ENCODE peak calls at places on chromosomes 12 and 14, in four cellular contexts. M, N, O and J are unnamed samples.
A peak's percentile ranks its signal among the peaks of the same experiment; 100 is the strongest.

GRCh38 chr12:27674989-27675388 is 21.3 kb upstream of the REP15 start:
- DNase-seq in M (no peak), O (no peak), N (no peak), J (no peak)

GRCh38 chr12:90036641-90037040 is 328.0 kb upstream of the ATP2B1 start:
- DNase-seq in O (peak; percentile 67), N (no peak), M (no peak), J (no peak)

GRCh38 chr14:90645842-90646443 is 170.3 kb downstream of the TTC7B start:
- DNase-seq in O (peak; percentile 75), N (no peak), M (peak; percentile 78), J (peak; percentile 98)

GRCh38 chr14:88986146-88986841 is 161.8 kb downstream of the TTC8 start:
- DNase-seq in N (no peak), O (peak; percentile 72), M (peak; percentile 24), J (peak; percentile 85)

GRCh38 chr12:4214912-4215861 is 58.4 kb upstream of the CCND2 start:
- DNase-seq in O (no peak), M (no peak), N (peak; percentile 85), J (no peak)

GRCh38 chr12:110639336-110640178 is 25.6 kb downstream of the TCTN1 start:
- DNase-seq in M (peak; percentile 4), O (peak; percentile 62), N (no peak), J (peak; percentile 29)

GRCh38 chr12:38384816-38385491 is 68.4 kb downstream of the ALG10B start:
- DNase-seq in O (peak; percentile 98), M (no peak), N (no peak), J (peak; percentile 24)

GRCh38 chr12:125100551-125101434 is 35.6 kb downstream of the AACS start:
- DNase-seq in N (no peak), M (peak; percentile 36), O (peak; percentile 29), J (peak; percentile 73)

GRCh38 chr14:94545131-94545841 is 16.0 kb upstream of the SERPINA4 start:
- DNase-seq in O (no peak), M (no peak), N (no peak), J (no peak)

GRCh38 chr12:65278576-65279386 is at the start of gene MSRB3:
- DNase-seq in O (peak; percentile 64), M (peak; percentile 36), N (peak; percentile 49), J (peak; percentile 70)

GRCh38 chr14:105935384-105935783 is 409.0 kb downstream of the TMEM121 start:
- DNase-seq in N (no peak), O (no peak), M (no peak), J (no peak)

GRCh38 chr12:54526800-54527630 is 22.4 kb upstream of the PDE1B start:
- DNase-seq in N (peak; percentile 48), O (peak; percentile 14), M (peak; percentile 64), J (peak; percentile 48)

GRCh38 chr12:64104376-64104775 is 117.7 kb downstream of the KICS2 start:
- DNase-seq in M (peak; percentile 89), O (peak; percentile 93), N (no peak), J (peak; percentile 78)

GRCh38 chr12:127582074-127582473 is 684.9 kb upstream of the TMEM132C start:
- DNase-seq in O (no peak), M (no peak), N (no peak), J (no peak)

GRCh38 chr14:98935921-98936320 is 336.1 kb downstream of the BCL11B start:
- DNase-seq in M (no peak), O (no peak), N (no peak), J (no peak)

GRCh38 chr12:30988887-30989286 is 62.3 kb downstream of the TSPAN11 start:
- DNase-seq in O (no peak), M (no peak), N (no peak), J (no peak)

GRCh38 chr12:119459481-119459880 is 125.0 kb downstream of the CCDC60 start:
- DNase-seq in M (no peak), O (no peak), N (no peak), J (no peak)

GRCh38 chr14:33271216-33271615 is 332.5 kb downstream of the NPAS3 start:
- DNase-seq in O (no peak), M (no peak), N (no peak), J (peak; percentile 18)